ENCODE peak calls at places on chromosomes 16 and 17, in six cellular contexts. R is HCT116, M is K562, C is GM12878, V is HepG2, E is SK-N-SH. T is an unnamed sample.

GRCh38 chr17:15909481-15909991 is 35.4 kb upstream of the ADORA2B start:
- DNase-seq in R (no peak), C (no peak), V (peak; percentile 21), M (no peak), E (peak; percentile 34), T (peak; percentile 21)

GRCh38 chr16:15976929-15977637 is 27.7 kb downstream of the ABCC1 start:
- DNase-seq in V (no peak), C (no peak), E (no peak), R (no peak), M (no peak), T (no peak)

GRCh38 chr16:67526149-67526732 is 2.4 kb upstream of the RIPOR1 start:
- DNase-seq in R (no peak), V (no peak), E (no peak), C (no peak), M (peak; percentile 69), T (no peak)

GRCh38 chr17:43940630-43941029 is 1.6 kb downstream of the PPY start:
- DNase-seq in E (peak; percentile 81), C (no peak), M (peak; percentile 71), V (peak; percentile 73), R (peak; percentile 24), T (peak; percentile 84)

GRCh38 chr17:68697850-68698313 is 96.7 kb upstream of the FAM20A start:
- DNase-seq in V (peak; percentile 14), M (no peak), R (no peak), C (no peak), E (no peak), T (no peak)

GRCh38 chr16:74437-75318 is 2.2 kb upstream of the RHBDF1 start:
- DNase-seq in V (no peak), M (no peak), C (no peak), R (no peak), E (no peak), T (no peak)

GRCh38 chr16:85820604-85821372 is 21.3 kb downstream of the COX4I1 start:
- DNase-seq in E (no peak), V (no peak), C (no peak), M (no peak), R (peak; percentile 10), T (no peak)

GRCh38 chr16:28130099-28131088 is 66.9 kb upstream of the GSG1L start:
- DNase-seq in V (no peak), R (no peak), M (no peak), C (no peak), E (no peak), T (peak; percentile 14)

GRCh38 chr17:8726951-8727555 is 17.6 kb downstream of the CCDC42 start:
- DNase-seq in V (no peak), E (peak; percentile 50), R (no peak), C (no peak), M (no peak), T (no peak)

DNA sequence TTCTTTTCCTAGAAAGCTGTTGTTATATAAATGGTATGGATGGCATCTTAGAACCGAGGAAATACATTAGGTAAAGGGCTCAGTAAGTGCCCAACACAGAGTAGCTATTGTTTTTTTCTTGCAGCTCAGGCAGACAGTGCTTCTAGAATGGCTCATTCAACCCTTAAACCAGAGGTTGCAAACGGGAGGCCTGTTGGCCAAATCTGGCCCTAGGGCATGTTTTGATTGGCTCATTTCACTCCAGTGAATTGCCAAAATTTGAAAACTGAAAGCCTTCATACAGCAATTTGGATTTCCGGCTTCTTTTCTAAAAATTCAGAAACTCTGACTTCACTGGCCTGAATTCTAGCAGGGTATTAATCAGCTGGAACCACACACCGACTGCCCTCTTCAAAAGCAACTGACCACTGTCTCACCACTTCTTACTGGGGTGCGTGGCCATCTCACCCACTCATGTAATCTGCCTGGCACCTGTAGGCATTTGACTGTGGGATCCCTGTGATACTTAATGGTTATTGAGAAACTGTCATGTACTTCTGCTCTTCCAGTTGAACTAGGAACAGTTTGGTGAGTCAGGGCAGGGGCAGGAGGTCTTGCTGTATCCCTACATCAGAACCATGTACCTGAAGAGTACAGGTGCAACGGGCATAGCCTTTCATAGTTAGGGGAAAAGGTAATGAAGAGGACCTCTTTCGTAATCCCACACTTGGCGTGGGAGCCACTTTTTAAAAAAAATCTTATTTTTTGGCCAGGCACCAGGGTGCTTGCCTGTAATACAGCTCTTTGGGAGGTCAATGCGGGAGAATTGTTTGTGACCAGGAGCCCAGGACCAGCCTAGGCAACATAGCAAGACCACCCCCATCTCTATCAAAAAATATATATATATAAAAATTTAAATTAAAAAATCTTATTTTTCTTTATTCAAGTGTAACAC is 53.6 kb upstream of the SCNN1B start:
- DNase-seq in R (no peak), M (no peak), E (no peak), C (no peak), V (no peak), T (no peak)
- H3K4me2 ChIP-seq in R (no peak overlapping the region), M (no peak overlapping the region), E (no peak overlapping the region), C (no peak overlapping the region), V (no peak overlapping the region), T (no peak overlapping the region)

GRCh38 chr17:73278465-73279453 is 17.1 kb upstream of the CPSF4L start:
- DNase-seq in C (no peak), E (peak; percentile 76), R (no peak), V (no peak), M (no peak), T (no peak)
- TF ChIP-seq REST in C (no peak), E (no peak), R (no peak), V (no peak), M (no peak), T (no peak)

GRCh38 chr17:19551708-19552148 is 18.1 kb downstream of the SLC47A1 start:
- DNase-seq in M (no peak), E (no peak), C (no peak), V (peak; percentile 85), R (no peak), T (no peak)

GRCh38 chr17:19553036-19553435 is 19.4 kb downstream of the SLC47A1 start:
- DNase-seq in C (no peak), E (no peak), R (no peak), M (no peak), V (no peak), T (no peak)

GRCh38 chr17:19551148-19551547 is 17.5 kb downstream of the SLC47A1 start:
- DNase-seq in V (peak; percentile 75), M (no peak), C (no peak), E (no peak), R (no peak), T (no peak)

GRCh38 chr17:19546289-19547065 is 12.8 kb downstream of the SLC47A1 start:
- DNase-seq in V (no peak), M (no peak), C (no peak), E (no peak), R (no peak), T (peak; percentile 36)

GRCh38 chr17:19549746-19550623 is 16.3 kb downstream of the SLC47A1 start:
- DNase-seq in M (no peak), R (no peak), V (peak; percentile 91), E (no peak), C (no peak), T (no peak)
- H3K36me3 ChIP-seq in M (no peaks in the 10 kb centered on the region), R (no peaks in the 10 kb centered on the region), V (peaks cover 2% of the 10 kb centered on the region), E (no peaks in the 10 kb centered on the region), C (no peaks in the 10 kb centered on the region), T (no peaks in the 10 kb centered on the region)

GRCh38 chr17:40095356-40095943 is 4.9 kb downstream of the NR1D1 start:
- DNase-seq in V (no peak), R (no peak), E (no peak), C (no peak), M (no peak), T (no peak)

GRCh38 chr17:40093005-40093579 is 7.3 kb downstream of the NR1D1 start:
- DNase-seq in E (no peak), C (no peak), R (no peak), M (no peak), V (no peak), T (no peak)

GRCh38 chr17:40095944-40096791 is 4.2 kb downstream of the NR1D1 start:
- DNase-seq in M (no peak), E (no peak), V (no peak), C (peak; percentile 99), R (no peak), T (no peak)

GRCh38 chr17:40093580-40094201 is 6.7 kb downstream of the NR1D1 start:
- DNase-seq in C (no peak), E (no peak), M (no peak), R (no peak), V (no peak), T (no peak)

GRCh38 chr17:40094874-40095273 is 5.5 kb downstream of the NR1D1 start:
- DNase-seq in C (no peak), E (no peak), V (no peak), R (no peak), M (no peak), T (no peak)
- H3K4me2 ChIP-seq in C (no peak overlapping the region), E (no peak overlapping the region), V (no peak overlapping the region), R (no peak overlapping the region), M (no peak overlapping the region), T (no peak overlapping the region)

GRCh38 chr17:7001562-7001961 is 5.7 kb downstream of the ALOX12 start:
- DNase-seq in E (no peak), V (no peak), M (peak; percentile 70), R (no peak), C (no peak), T (peak; percentile 69)
- TF ChIP-seq REST in E (no peak), V (no peak), M (no peak), R (no peak), C (no peak), T (no peak)

T was measured in GM23338.